ENCODE peak calls at places on chromosomes 11 and 22, in five cellular contexts. Y, K, A, V and C are unnamed samples.

GRCh38 chr11:7896026-7896785 is 34.9 kb downstream of the OR10A6 start:
- DNase-seq in K (no peak), V (no peak), Y (no peak), A (no peak), C (no peak)

GRCh38 chr11:112213753-112214152 is 12.5 kb upstream of the PTS start:
- DNase-seq in Y (no peak), K (no peak), V (peak), A (no peak), C (no peak)

GRCh38 chr11:37616291-37616690 is 1018.3 kb upstream of the RAG2 start:
- DNase-seq in K (no peak), Y (no peak), A (no peak), V (no peak), C (no peak)

GRCh38 chr11:1953489-1954284 is 6.6 kb downstream of the MRPL23 start:
- DNase-seq in A (no peak), K (no peak), Y (no peak), V (no peak), C (no peak)

GRCh38 chr11:101448881-101449442 is 134.8 kb downstream of the TRPC6 start:
- DNase-seq in V (no peak), Y (no peak), A (no peak), K (no peak), C (no peak)

GRCh38 chr11:35381720-35382322 is 37.5 kb downstream of the SLC1A2 start:
- DNase-seq in Y (no peak), A (no peak), V (no peak), K (no peak), C (no peak)

GRCh38 chr22:39545310-39546063 is 12.9 kb upstream of the RPS19BP1 start:
- DNase-seq in Y (no peak), V (no peak), A (no peak), K (no peak), C (no peak)

GRCh38 chr11:77775941-77776340 is 44.6 kb downstream of the RSF1 start:
- DNase-seq in Y (no peak), K (no peak), A (no peak), V (no peak), C (no peak)

GRCh38 chr22:48350456-48350855 is 1477.2 kb downstream of the BRD1 start:
- DNase-seq in V (no peak), Y (no peak), A (no peak), K (no peak), C (no peak)

GRCh38 chr11:6734616-6735015 is 37.2 kb downstream of the OR2AG2 start:
- DNase-seq in Y (no peak), A (no peak), K (no peak), V (no peak), C (no peak)